ENCODE peak calls at places on chromosome 20, in nine cellular contexts. W, R, N, L, K, X, M, Q and J are unnamed samples.

GRCh38 chr20:19313342-19314069 is 101.1 kb downstream of the SLC24A3 start:
- DNase-seq in W (no peak), L (no peak), X (no peak), K (no peak), R (no peak), N (no peak), M (no peak), Q (no peak), J (no peak)

GRCh38 chr20:50054626-50055511 is 58.1 kb downstream of the UBE2V1 start:
- DNase-seq in Q (no peak), X (peak; percentile 40), R (peak; percentile 97), L (no peak), N (peak; percentile 44), M (peak; percentile 55), W (no peak), K (no peak), J (peak; percentile 77)

GRCh38 chr20:45340236-45340847 is 7.9 kb downstream of the SDC4 start:
- DNase-seq in M (no peak), R (no peak), N (no peak), Q (no peak), L (no peak), K (no peak), W (no peak), X (no peak), J (no peak)

GRCh38 chr20:33857722-33858563 is 46.8 kb downstream of the CHMP4B start:
- DNase-seq in N (no peak), W (no peak), R (no peak), M (no peak), K (no peak), L (no peak), Q (no peak), X (no peak), J (no peak)

GRCh38 chr20:36950432-36951197 is 893 bp downstream of the SAMHD1 start:
- DNase-seq in N (no peak), X (peak; percentile 54), K (no peak), M (no peak), L (no peak), Q (peak; percentile 42), W (no peak), R (no peak), J (peak; percentile 57)

GRCh38 chr20:51650685-51651134 is 108.2 kb upstream of the NFATC2 start:
- DNase-seq in X (peak; percentile 62), R (peak; percentile 89), L (no peak), W (no peak), K (no peak), N (no peak), M (peak; percentile 68), Q (no peak), J (no peak)

GRCh38 chr20:56439784-56440291 is 27.8 kb downstream of the CASS4 start:
- DNase-seq in X (peak; percentile 100), W (no peak), R (no peak), L (peak; percentile 44), K (no peak), M (peak; percentile 100), N (no peak), Q (no peak), J (no peak)

GRCh38 chr20:18428490-18429173 is 38.2 kb downstream of the DZANK1 start:
- DNase-seq in N (no peak), L (peak; percentile 19), K (no peak), R (peak; percentile 74), X (peak; percentile 70), M (no peak), Q (peak; percentile 13), W (no peak), J (peak; percentile 41)

GRCh38 chr20:34500823-34501222 is 15.4 kb upstream of the DYNLRB1 start:
- DNase-seq in M (no peak), Q (no peak), W (no peak), K (no peak), X (no peak), N (no peak), L (no peak), R (no peak), J (no peak)

GRCh38 chr20:61178431-61179080 is 73.5 kb upstream of the CDH4 start:
- DNase-seq in N (no peak), M (no peak), Q (no peak), R (peak; percentile 51), X (no peak), L (no peak), W (no peak), K (no peak), J (peak; percentile 32)

GRCh38 chr20:54488442-54488841 is 13.0 kb downstream of the DOK5 start:
- DNase-seq in L (no peak), W (no peak), M (no peak), K (no peak), R (no peak), X (no peak), Q (no peak), N (no peak), J (no peak)

GRCh38 chr20:2800590-2801458 is at the start of gene CPXM1:
- DNase-seq in M (no peak), R (no peak), L (no peak), X (no peak), N (no peak), K (no peak), Q (no peak), W (no peak), J (no peak)

GRCh38 chr20:45140836-45141235 is 16.6 kb upstream of the WFDC12 start:
- DNase-seq in R (no peak), X (no peak), N (no peak), L (no peak), M (no peak), K (no peak), W (no peak), Q (no peak), J (no peak)

GRCh38 chr20:37392441-37393195 is 46.7 kb downstream of the SRC start:
- DNase-seq in L (no peak), Q (peak; percentile 53), R (no peak), X (peak; percentile 29), M (no peak), W (no peak), K (no peak), N (no peak), J (no peak)

GRCh38 chr20:47817573-47817972 is 32.3 kb upstream of the SULF2 start:
- DNase-seq in K (no peak), M (no peak), X (no peak), N (no peak), L (no peak), W (no peak), Q (no peak), R (no peak), J (no peak)

GRCh38 chr20:2846698-2847097 is 6.2 kb downstream of the VPS16 start:
- DNase-seq in Q (no peak), M (no peak), N (no peak), R (no peak), X (no peak), K (no peak), W (no peak), L (no peak), J (no peak)

GRCh38 chr20:11013801-11014200 is 340.0 kb upstream of the JAG1 start:
- DNase-seq in R (no peak), Q (no peak), X (no peak), K (no peak), L (no peak), M (no peak), N (no peak), W (no peak), J (no peak)

GRCh38 chr20:61773926-61774587 is 291.6 kb downstream of the TAF4 start:
- DNase-seq in Q (no peak), K (no peak), M (no peak), X (no peak), W (no peak), L (no peak), N (no peak), R (no peak), J (no peak)

GRCh38 chr20:48648482-48649051 is 179.2 kb downstream of the PREX1 start:
- DNase-seq in Q (no peak), L (no peak), W (no peak), N (no peak), R (no peak), M (no peak), X (no peak), K (no peak), J (peak; percentile 60)